ENCODE peak calls at places on chromosomes 2 and 18, in ten cellular contexts. One of them, this sample, is unnamed.

GRCh38 chr18:47409519-47409918 is 158.1 kb upstream of the SKOR2 start:
- DNase-seq in K562: no peak
- DNase-seq in cardiac fibroblast: no peak
- DNase-seq in IMR-90: no peak
- DNase-seq in cardiac muscle cell: no peak
- DNase-seq in astrocyte: no peak
- DNase-seq in Calu3: no peak
- DNase-seq in pancreas: no peak
- DNase-seq in CD8-positive, alpha-beta T cell: no peak
- DNase-seq in colonic mucosa: no peak
- DNase-seq in this sample: no peak

GRCh38 chr18:24114924-24115549 is 23.8 kb upstream of the CABYR start:
- DNase-seq in K562: no peak
- DNase-seq in cardiac fibroblast: no peak
- DNase-seq in IMR-90: peak; percentile 4
- DNase-seq in cardiac muscle cell: no peak
- DNase-seq in astrocyte: no peak
- DNase-seq in Calu3: no peak
- DNase-seq in pancreas: no peak
- DNase-seq in CD8-positive, alpha-beta T cell: no peak
- DNase-seq in colonic mucosa: no peak
- DNase-seq in this sample: no peak

GRCh38 chr2:212173771-212174510 is 364.7 kb downstream of the ERBB4 start:
- DNase-seq in K562: no peak
- DNase-seq in cardiac fibroblast: no peak
- DNase-seq in IMR-90: peak; percentile 19
- DNase-seq in cardiac muscle cell: no peak
- DNase-seq in astrocyte: no peak
- DNase-seq in Calu3: no peak
- DNase-seq in pancreas: no peak
- DNase-seq in CD8-positive, alpha-beta T cell: no peak
- DNase-seq in colonic mucosa: no peak
- DNase-seq in this sample: no peak

GRCh38 chr2:104415284-104415683 is 438.6 kb upstream of the POU3F3 start:
- DNase-seq in K562: no peak
- DNase-seq in cardiac fibroblast: no peak
- DNase-seq in IMR-90: no peak
- DNase-seq in cardiac muscle cell: no peak
- DNase-seq in astrocyte: no peak
- DNase-seq in Calu3: no peak
- DNase-seq in pancreas: no peak
- DNase-seq in CD8-positive, alpha-beta T cell: no peak
- DNase-seq in colonic mucosa: no peak
- DNase-seq in this sample: no peak

GRCh38 chr2:31337860-31338259 is 76.7 kb downstream of the XDH start:
- DNase-seq in K562: no peak
- DNase-seq in cardiac fibroblast: peak; percentile 43
- DNase-seq in IMR-90: peak; percentile 94
- DNase-seq in cardiac muscle cell: peak; percentile 57
- DNase-seq in astrocyte: peak; percentile 93
- DNase-seq in Calu3: no peak
- DNase-seq in pancreas: no peak
- DNase-seq in CD8-positive, alpha-beta T cell: no peak
- DNase-seq in colonic mucosa: no peak
- DNase-seq in this sample: no peak

GRCh38 chr2:147989102-147989501 is 31.4 kb downstream of the ORC4 start:
- DNase-seq in K562: no peak
- DNase-seq in cardiac fibroblast: no peak
- DNase-seq in IMR-90: no peak
- DNase-seq in cardiac muscle cell: no peak
- DNase-seq in astrocyte: no peak
- DNase-seq in Calu3: no peak
- DNase-seq in pancreas: no peak
- DNase-seq in CD8-positive, alpha-beta T cell: no peak
- DNase-seq in colonic mucosa: no peak
- DNase-seq in this sample: no peak

GRCh38 chr2:47313141-47313691 is 89.7 kb upstream of the MSH2 start:
- DNase-seq in K562: peak; percentile 68
- DNase-seq in cardiac fibroblast: peak; percentile 43
- DNase-seq in IMR-90: no peak
- DNase-seq in cardiac muscle cell: peak; percentile 35
- DNase-seq in astrocyte: peak; percentile 38
- DNase-seq in Calu3: peak; percentile 73
- DNase-seq in pancreas: no peak
- DNase-seq in CD8-positive, alpha-beta T cell: no peak
- DNase-seq in colonic mucosa: peak; percentile 82
- DNase-seq in this sample: no peak

GRCh38 chr18:13137041-13137938 is 81.3 kb upstream of the LDLRAD4 start:
- DNase-seq in K562: no peak
- DNase-seq in cardiac fibroblast: peak; percentile 27
- DNase-seq in IMR-90: no peak
- DNase-seq in cardiac muscle cell: peak; percentile 47
- DNase-seq in astrocyte: peak; percentile 9
- DNase-seq in Calu3: peak; percentile 33
- DNase-seq in pancreas: peak; percentile 16
- DNase-seq in CD8-positive, alpha-beta T cell: peak; percentile 41
- DNase-seq in colonic mucosa: peak; percentile 37
- DNase-seq in this sample: peak; percentile 63

GRCh38 chr2:85983766-85984165 is 95.0 kb upstream of the ST3GAL5 start:
- DNase-seq in K562: no peak
- DNase-seq in cardiac fibroblast: no peak
- DNase-seq in IMR-90: no peak
- DNase-seq in cardiac muscle cell: no peak
- DNase-seq in astrocyte: no peak
- DNase-seq in Calu3: no peak
- DNase-seq in pancreas: no peak
- DNase-seq in CD8-positive, alpha-beta T cell: no peak
- DNase-seq in colonic mucosa: no peak
- DNase-seq in this sample: no peak

GRCh38 chr2:101002562-101003277 is 631 bp downstream of the RPL31 start:
- DNase-seq in K562: peak; percentile 30
- DNase-seq in cardiac fibroblast: peak; percentile 13
- DNase-seq in IMR-90: no peak
- DNase-seq in cardiac muscle cell: peak; percentile 25
- DNase-seq in astrocyte: no peak
- DNase-seq in Calu3: no peak
- DNase-seq in pancreas: no peak
- DNase-seq in CD8-positive, alpha-beta T cell: no peak
- DNase-seq in colonic mucosa: peak; percentile 29
- DNase-seq in this sample: no peak

GRCh38 chr2:85772019-85772745 is 18.4 kb downstream of the ATOH8 start:
- DNase-seq in K562: no peak
- DNase-seq in cardiac fibroblast: peak; percentile 100
- DNase-seq in IMR-90: peak; percentile 100
- DNase-seq in cardiac muscle cell: peak; percentile 100
- DNase-seq in astrocyte: peak; percentile 99
- DNase-seq in Calu3: peak; percentile 92
- DNase-seq in pancreas: peak; percentile 94
- DNase-seq in CD8-positive, alpha-beta T cell: no peak
- DNase-seq in colonic mucosa: peak; percentile 92
- DNase-seq in this sample: peak; percentile 81

GRCh38 chr18:21115519-21116411 is 4.2 kb upstream of the ROCK1 start:
- DNase-seq in K562: no peak
- DNase-seq in cardiac fibroblast: peak; percentile 39
- DNase-seq in IMR-90: peak; percentile 65
- DNase-seq in cardiac muscle cell: peak; percentile 13
- DNase-seq in astrocyte: peak; percentile 67
- DNase-seq in Calu3: no peak
- DNase-seq in pancreas: no peak
- DNase-seq in CD8-positive, alpha-beta T cell: no peak
- DNase-seq in colonic mucosa: no peak
- DNase-seq in this sample: no peak

GRCh38 chr18:11808001-11808855 is 43.0 kb upstream of the CHMP1B start:
- DNase-seq in K562: no peak
- DNase-seq in cardiac fibroblast: no peak
- DNase-seq in IMR-90: peak; percentile 64
- DNase-seq in cardiac muscle cell: peak; percentile 15
- DNase-seq in astrocyte: peak; percentile 55
- DNase-seq in Calu3: peak; percentile 9
- DNase-seq in pancreas: no peak
- DNase-seq in CD8-positive, alpha-beta T cell: no peak
- DNase-seq in colonic mucosa: no peak
- DNase-seq in this sample: no peak

GRCh38 chr2:196925768-196926561 is 542 bp downstream of the PGAP1 start:
- DNase-seq in K562: peak; percentile 6
- DNase-seq in cardiac fibroblast: peak; percentile 44
- DNase-seq in IMR-90: peak; percentile 26
- DNase-seq in cardiac muscle cell: peak; percentile 37
- DNase-seq in astrocyte: peak; percentile 22
- DNase-seq in Calu3: peak; percentile 10
- DNase-seq in pancreas: peak; percentile 8
- DNase-seq in CD8-positive, alpha-beta T cell: peak; percentile 13
- DNase-seq in colonic mucosa: peak; percentile 46
- DNase-seq in this sample: peak; percentile 44

GRCh38 chr18:50178601-50179000 is 16.3 kb downstream of the MYO5B start:
- DNase-seq in K562: no peak
- DNase-seq in cardiac fibroblast: no peak
- DNase-seq in IMR-90: no peak
- DNase-seq in cardiac muscle cell: no peak
- DNase-seq in astrocyte: no peak
- DNase-seq in Calu3: no peak
- DNase-seq in pancreas: no peak
- DNase-seq in CD8-positive, alpha-beta T cell: no peak
- DNase-seq in colonic mucosa: no peak
- DNase-seq in this sample: no peak

GRCh38 chr18:59821983-59822382 is 77.8 kb upstream of the PMAIP1 start:
- DNase-seq in K562: no peak
- DNase-seq in cardiac fibroblast: peak; percentile 26
- DNase-seq in IMR-90: peak; percentile 49
- DNase-seq in cardiac muscle cell: no peak
- DNase-seq in astrocyte: no peak
- DNase-seq in Calu3: no peak
- DNase-seq in pancreas: no peak
- DNase-seq in CD8-positive, alpha-beta T cell: no peak
- DNase-seq in colonic mucosa: no peak
- DNase-seq in this sample: no peak

GRCh38 chr18:9140381-9140780 is 3.8 kb downstream of the ANKRD12 start:
- DNase-seq in K562: no peak
- DNase-seq in cardiac fibroblast: no peak
- DNase-seq in IMR-90: no peak
- DNase-seq in cardiac muscle cell: no peak
- DNase-seq in astrocyte: no peak
- DNase-seq in Calu3: no peak
- DNase-seq in pancreas: no peak
- DNase-seq in CD8-positive, alpha-beta T cell: no peak
- DNase-seq in colonic mucosa: no peak
- DNase-seq in this sample: no peak

GRCh38 chr2:145927398-145927951 is 1407.6 kb upstream of the ZEB2 start:
- DNase-seq in K562: no peak
- DNase-seq in cardiac fibroblast: peak; percentile 50
- DNase-seq in IMR-90: no peak
- DNase-seq in cardiac muscle cell: peak; percentile 39
- DNase-seq in astrocyte: no peak
- DNase-seq in Calu3: no peak
- DNase-seq in pancreas: peak; percentile 28
- DNase-seq in CD8-positive, alpha-beta T cell: no peak
- DNase-seq in colonic mucosa: no peak
- DNase-seq in this sample: no peak

GRCh38 chr18:30376515-30376914 is 666.0 kb downstream of the DSC3 start:
- DNase-seq in K562: peak; percentile 53
- DNase-seq in cardiac fibroblast: no peak
- DNase-seq in IMR-90: no peak
- DNase-seq in cardiac muscle cell: no peak
- DNase-seq in astrocyte: no peak
- DNase-seq in Calu3: peak; percentile 13
- DNase-seq in pancreas: no peak
- DNase-seq in CD8-positive, alpha-beta T cell: no peak
- DNase-seq in colonic mucosa: no peak
- DNase-seq in this sample: no peak
- TF ChIP-seq CTCF in K562: peak; percentile 23
- TF ChIP-seq CTCF in cardiac fibroblast: no peak
- TF ChIP-seq CTCF in IMR-90: no peak
- TF ChIP-seq CTCF in cardiac muscle cell: no peak
- TF ChIP-seq CTCF in astrocyte: no peak
- TF ChIP-seq CTCF in Calu3: no peak
- TF ChIP-seq CTCF in pancreas: no peak
- TF ChIP-seq CTCF in CD8-positive, alpha-beta T cell: no peak
- TF ChIP-seq CTCF in colonic mucosa: no peak
- TF ChIP-seq CTCF in this sample: no peak

DNA sequence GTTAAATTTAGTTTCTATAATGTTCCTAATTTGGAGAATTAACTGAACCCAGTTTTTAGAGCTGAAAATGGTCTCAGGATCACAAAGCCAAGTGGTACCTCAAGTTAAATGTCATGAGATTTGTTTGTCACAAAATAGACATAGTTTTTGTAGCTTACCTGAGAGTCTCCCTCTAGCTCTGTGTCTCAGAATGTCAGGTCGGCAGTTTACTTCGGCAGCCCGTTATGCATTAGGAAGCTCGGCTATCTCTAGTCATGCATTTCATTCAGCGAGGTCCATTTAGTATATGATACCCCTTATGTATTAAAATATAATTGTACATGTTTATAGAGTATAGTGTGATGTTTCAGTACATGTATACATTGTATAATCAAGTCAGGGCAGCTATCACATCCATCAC is 155.6 kb downstream of the EML6 start:
- DNase-seq in K562: no peak
- DNase-seq in cardiac fibroblast: no peak
- DNase-seq in IMR-90: no peak
- DNase-seq in cardiac muscle cell: no peak
- DNase-seq in astrocyte: no peak
- DNase-seq in Calu3: no peak
- DNase-seq in pancreas: no peak
- DNase-seq in CD8-positive, alpha-beta T cell: no peak
- DNase-seq in colonic mucosa: no peak
- DNase-seq in this sample: no peak
- TF ChIP-seq CTCF in K562: no peak
- TF ChIP-seq CTCF in cardiac fibroblast: no peak
- TF ChIP-seq CTCF in IMR-90: no peak
- TF ChIP-seq CTCF in cardiac muscle cell: no peak
- TF ChIP-seq CTCF in astrocyte: no peak
- TF ChIP-seq CTCF in Calu3: no peak
- TF ChIP-seq CTCF in pancreas: no peak
- TF ChIP-seq CTCF in CD8-positive, alpha-beta T cell: no peak
- TF ChIP-seq CTCF in colonic mucosa: no peak
- TF ChIP-seq CTCF in this sample: no peak

GRCh38 chr2:210895132-210895531 is 338.7 kb downstream of the CPS1 start:
- DNase-seq in K562: no peak
- DNase-seq in cardiac fibroblast: no peak
- DNase-seq in IMR-90: no peak
- DNase-seq in cardiac muscle cell: no peak
- DNase-seq in astrocyte: no peak
- DNase-seq in Calu3: no peak
- DNase-seq in pancreas: no peak
- DNase-seq in CD8-positive, alpha-beta T cell: no peak
- DNase-seq in colonic mucosa: no peak
- DNase-seq in this sample: peak; percentile 6
- TF ChIP-seq CTCF in K562: no peak
- TF ChIP-seq CTCF in cardiac fibroblast: no peak
- TF ChIP-seq CTCF in IMR-90: no peak
- TF ChIP-seq CTCF in cardiac muscle cell: no peak
- TF ChIP-seq CTCF in astrocyte: no peak
- TF ChIP-seq CTCF in Calu3: no peak
- TF ChIP-seq CTCF in pancreas: no peak
- TF ChIP-seq CTCF in CD8-positive, alpha-beta T cell: no peak
- TF ChIP-seq CTCF in colonic mucosa: no peak
- TF ChIP-seq CTCF in this sample: no peak

DNA sequence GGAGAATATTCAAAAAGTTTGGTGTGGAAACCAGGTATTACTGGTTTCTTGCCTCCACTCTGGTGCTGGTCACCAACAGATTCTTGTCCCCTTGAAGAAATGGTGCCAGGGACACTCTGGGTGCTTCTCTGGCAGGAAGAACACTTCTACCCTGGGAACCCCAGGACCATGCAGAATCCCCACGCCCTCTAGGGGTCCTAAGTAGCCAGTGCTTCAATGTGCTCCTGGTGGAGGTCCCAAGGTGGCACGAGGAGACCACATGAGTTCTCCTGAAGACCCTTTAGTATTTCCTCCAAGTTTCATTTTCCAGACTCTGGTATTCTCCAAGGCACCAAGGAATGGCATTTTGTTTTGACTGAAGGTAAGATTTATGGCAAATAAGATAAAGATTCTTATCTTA is 380.6 kb downstream of the TSN start:
- DNase-seq in K562: peak; percentile 26
- DNase-seq in cardiac fibroblast: peak; percentile 18
- DNase-seq in IMR-90: peak; percentile 21
- DNase-seq in cardiac muscle cell: peak; percentile 32
- DNase-seq in astrocyte: no peak
- DNase-seq in Calu3: peak; percentile 19
- DNase-seq in pancreas: no peak
- DNase-seq in CD8-positive, alpha-beta T cell: no peak
- DNase-seq in colonic mucosa: no peak
- DNase-seq in this sample: peak; percentile 6
- TF ChIP-seq CTCF in K562: peak; percentile 50
- TF ChIP-seq CTCF in cardiac fibroblast: peak; percentile 81
- TF ChIP-seq CTCF in IMR-90: peak; percentile 36
- TF ChIP-seq CTCF in cardiac muscle cell: peak; percentile 52
- TF ChIP-seq CTCF in astrocyte: peak; percentile 52
- TF ChIP-seq CTCF in Calu3: peak; percentile 36
- TF ChIP-seq CTCF in pancreas: no peak
- TF ChIP-seq CTCF in CD8-positive, alpha-beta T cell: no peak
- TF ChIP-seq CTCF in colonic mucosa: no peak
- TF ChIP-seq CTCF in this sample: peak; percentile 39

This sample was measured in nephron progenitor cell.